ENCODE peak calls at places on chromosomes 7 and 10, in six cellular contexts. F, Y, A, X, T and U are unnamed samples.

GRCh38 chr10:70743430-70743788 is 41.8 kb downstream of the TBATA start:
- DNase-seq in A (no peak), F (no peak), X (no peak), T (no peak), Y (no peak), U (no peak)

GRCh38 chr7:155052982-155053381 is 17.1 kb upstream of the HTR5A start:
- DNase-seq in Y (no peak), T (no peak), A (no peak), X (no peak), F (no peak), U (peak)

GRCh38 chr10:26437637-26438461 is at the start of gene APBB1IP:
- DNase-seq in Y (no peak), T (no peak), F (peak), A (peak), X (no peak), U (no peak)

GRCh38 chr7:87148332-87148955 is 3.8 kb upstream of the DMTF1 start:
- DNase-seq in Y (peak), X (peak), A (no peak), T (no peak), F (peak), U (peak)

GRCh38 chr10:76973515-76974289 is 663.9 kb downstream of the KCNMA1 start:
- DNase-seq in Y (no peak), X (no peak), T (peak), F (peak), A (no peak), U (peak)

GRCh38 chr7:83060218-83060617 is 102.5 kb downstream of the PCLO start:
- DNase-seq in A (no peak), T (no peak), F (no peak), X (peak), Y (no peak), U (no peak)

GRCh38 chr10:119465085-119465484 is 77.4 kb downstream of the RGS10 start:
- DNase-seq in T (no peak), A (no peak), F (no peak), Y (no peak), X (no peak), U (no peak)

GRCh38 chr7:70193514-70193913 is 595.2 kb downstream of the AUTS2 start:
- DNase-seq in A (no peak), T (peak), F (peak), Y (peak), X (peak), U (peak)

GRCh38 chr7:4648111-4648510 is 34.0 kb upstream of the FOXK1 start:
- DNase-seq in X (no peak), F (no peak), T (no peak), A (no peak), Y (no peak), U (no peak)

GRCh38 chr10:131997366-131998049 is 15.8 kb upstream of the BNIP3 start:
- DNase-seq in A (peak), X (no peak), Y (peak), T (no peak), F (peak), U (no peak)